ENCODE peak calls at places on chromosomes 16 and 17, in seven cellular contexts. B is tibial nerve, U is epithelial cell of esophagus, A is upper lobe of right lung, L is lower leg skin, X is fibroblast of lung, H is left ventricle myocardium inferior. P is an unnamed sample.

GRCh38 chr17:29603109-29603674 is 10.3 kb downstream of the ANKRD13B start:
- DNase-seq in B (no peak), U (no peak), A (no peak), L (no peak), X (no peak), H (peak; percentile 16), P (no peak)

GRCh38 chr16:85027349-85027967 is at the start of gene KIAA0513:
- DNase-seq in B (peak; percentile 89), U (peak; percentile 92), A (peak; percentile 97), L (peak; percentile 88), X (peak; percentile 93), H (peak; percentile 93), P (peak; percentile 95)

GRCh38 chr17:79943354-79944241 is 92.1 kb downstream of the TBC1D16 start:
- DNase-seq in B (no peak), U (no peak), A (peak; percentile 39), L (no peak), X (no peak), H (peak; percentile 3), P (peak; percentile 21)

GRCh38 chr17:77801545-77802332 is 156.8 kb upstream of the TNRC6C start:
- DNase-seq in B (no peak), U (no peak), A (no peak), L (no peak), X (no peak), H (no peak), P (no peak)

GRCh38 chr17:81126281-81127132 is 38.8 kb upstream of the PVALEF start:
- DNase-seq in B (no peak), U (no peak), A (no peak), L (no peak), X (no peak), H (no peak), P (no peak)

GRCh38 chr16:47732122-47732805 is 271.1 kb downstream of the PHKB start:
- DNase-seq in B (no peak), U (peak; percentile 84), A (no peak), L (no peak), X (peak; percentile 94), H (no peak), P (no peak)

GRCh38 chr17:64085650-64086005 is 44.3 kb downstream of the ERN1 start:
- DNase-seq in B (no peak), U (no peak), A (no peak), L (no peak), X (no peak), H (no peak), P (no peak)

GRCh38 chr16:63426275-63426870 is 1390.1 kb upstream of the CDH8 start:
- DNase-seq in B (no peak), U (no peak), A (no peak), L (no peak), X (no peak), H (no peak), P (no peak)

GRCh38 chr16:30997000-30997886 is 12.2 kb downstream of the HSD3B7 start:
- DNase-seq in B (peak; percentile 69), U (peak; percentile 84), A (peak; percentile 92), L (peak; percentile 82), X (peak; percentile 64), H (peak; percentile 86), P (peak; percentile 87)

GRCh38 chr17:2174471-2175293 is 119.8 kb downstream of the HIC1 start:
- DNase-seq in B (no peak), U (peak; percentile 77), A (peak; percentile 78), L (no peak), X (peak; percentile 100), H (peak; percentile 81), P (no peak)

GRCh38 chr16:50260206-50261159 is 5.9 kb upstream of the ADCY7 start:
- DNase-seq in B (no peak), U (no peak), A (peak; percentile 30), L (no peak), X (no peak), H (no peak), P (no peak)

GRCh38 chr17:15463363-15463762 is 4.1 kb downstream of the CDRT4 start:
- DNase-seq in B (peak; percentile 37), U (peak; percentile 11), A (no peak), L (no peak), X (peak; percentile 93), H (peak; percentile 33), P (no peak)

GRCh38 chr17:38410201-38410600 is 18.1 kb upstream of the ARHGAP23 start:
- DNase-seq in B (no peak), U (no peak), A (no peak), L (no peak), X (no peak), H (no peak), P (no peak)

GRCh38 chr16:49351119-49351518 is 22.5 kb upstream of the C16orf78 start:
- DNase-seq in B (no peak), U (no peak), A (no peak), L (no peak), X (no peak), H (no peak), P (no peak)

GRCh38 chr17:10013360-10014112 is 108.5 kb upstream of the RCVRN start:
- DNase-seq in B (no peak), U (no peak), A (no peak), L (no peak), X (peak; percentile 32), H (no peak), P (peak; percentile 51)

GRCh38 chr17:44005527-44005864 is 1.1 kb downstream of the NAGS start:
- DNase-seq in B (no peak), U (no peak), A (no peak), L (no peak), X (no peak), H (no peak), P (no peak)

GRCh38 chr17:44008205-44008909 is 3.9 kb downstream of the NAGS start:
- DNase-seq in B (no peak), U (no peak), A (no peak), L (no peak), X (no peak), H (no peak), P (no peak)

GRCh38 chr17:44006581-44007345 is 2.3 kb downstream of the NAGS start:
- DNase-seq in B (peak; percentile 96), U (peak; percentile 98), A (peak; percentile 100), L (peak; percentile 99), X (peak; percentile 98), H (peak; percentile 98), P (peak; percentile 100)

GRCh38 chr17:44005865-44006580 is 1.6 kb downstream of the NAGS start:
- DNase-seq in B (no peak), U (peak; percentile 72), A (peak; percentile 85), L (no peak), X (no peak), H (no peak), P (peak; percentile 88)

GRCh38 chr17:44007346-44008204 is 3.2 kb downstream of the NAGS start:
- DNase-seq in B (no peak), U (no peak), A (no peak), L (no peak), X (no peak), H (peak; percentile 33), P (peak; percentile 40)
- TF ChIP-seq CTCF in B (no peak), U (no peak), A (no peak), L (no peak), X (no peak), H (no peak), P (peak; percentile 18)

DNA sequence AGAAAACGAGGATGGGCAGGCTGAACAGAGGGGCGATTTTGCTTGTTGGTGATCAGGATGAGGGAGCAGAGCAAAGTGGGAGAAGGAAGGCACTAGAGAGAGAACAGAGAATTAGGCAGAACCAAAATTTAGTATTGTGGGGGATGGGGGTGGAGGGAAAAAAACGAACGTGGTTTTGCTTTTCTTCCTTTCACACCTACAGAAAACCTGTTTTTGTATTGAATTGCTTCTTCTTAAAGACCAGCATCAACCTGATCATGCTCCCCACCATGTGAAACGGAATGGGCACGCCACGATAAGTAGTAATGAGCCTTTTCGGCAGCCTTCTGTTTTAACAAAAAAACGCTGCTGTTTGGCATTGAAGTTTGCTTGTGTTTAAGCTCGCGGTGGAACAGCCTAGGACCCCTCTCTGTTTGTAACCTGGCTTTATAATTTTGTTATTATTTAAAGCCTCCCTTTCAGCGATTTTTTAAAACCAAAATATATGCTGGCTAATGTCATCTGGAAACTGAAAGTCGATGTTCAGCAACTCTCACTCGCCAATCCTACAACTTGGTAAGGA is 36.8 kb downstream of the ERCC4 start:
- DNase-seq in B (no peak), U (no peak), A (no peak), L (no peak), X (no peak), H (no peak), P (no peak)
- H3K4me3 ChIP-seq in B (peak overlapping the region; percentile 37), U (no peak overlapping the region), A (peak overlapping the region; percentile 24), L (no peak overlapping the region), X (peak overlapping the region; percentile 56), H (peak overlapping the region; percentile 36), P (peak overlapping the region; percentile 15)

GRCh38 chr17:71084838-71085237 is 915.5 kb downstream of the KCNJ2 start:
- DNase-seq in B (no peak), U (no peak), A (no peak), L (no peak), X (no peak), H (no peak), P (no peak)
- TF ChIP-seq CTCF in B (no peak), U (no peak), A (no peak), L (no peak), X (no peak), H (no peak), P (no peak)

GRCh38 chr17:49297141-49297540 is 64.9 kb downstream of the ZNF652 start:
- DNase-seq in B (no peak), U (no peak), A (no peak), L (no peak), X (no peak), H (no peak), P (no peak)

GRCh38 chr17:49298371-49298976 is 63.6 kb downstream of the ZNF652 start:
- DNase-seq in B (no peak), U (no peak), A (no peak), L (no peak), X (no peak), H (no peak), P (no peak)

GRCh38 chr17:49294126-49294525 is 63.5 kb upstream of the PHOSPHO1 start:
- DNase-seq in B (no peak), U (no peak), A (no peak), L (no peak), X (no peak), H (no peak), P (no peak)

DNA sequence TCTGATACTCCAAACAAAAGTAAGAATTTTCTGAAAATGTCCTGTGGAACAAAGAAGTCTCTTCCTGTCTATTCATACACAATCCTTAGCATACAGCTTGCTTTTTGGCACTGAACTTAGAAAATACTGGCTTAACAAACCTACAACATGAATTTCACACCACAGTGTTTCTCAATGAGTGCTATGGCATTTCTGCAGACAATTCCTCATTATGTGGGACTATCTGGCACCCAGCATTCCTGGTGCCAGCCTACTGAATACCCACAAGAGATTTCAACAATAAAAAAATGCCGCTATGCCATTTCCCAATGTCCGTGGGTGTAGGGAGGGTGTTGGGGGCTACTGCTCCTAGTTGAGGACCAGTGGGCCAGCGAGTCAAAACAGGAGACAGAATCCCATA is 62.1 kb downstream of the ZNF652 start:
- DNase-seq in B (no peak), U (no peak), A (no peak), L (no peak), X (no peak), H (no peak), P (no peak)
- H3K4me3 ChIP-seq in B (no peak overlapping the region), U (no peak overlapping the region), A (no peak overlapping the region), L (no peak overlapping the region), X (no peak overlapping the region), H (no peak overlapping the region), P (no peak overlapping the region)

P was measured in left lung.